ENCODE peak calls at places on chromosomes 13 and 19, in six cellular contexts. One of them, this sample, is unnamed.

GRCh38 chr19:45958763-45959516 is 14.7 kb downstream of the NOVA2 start:
- DNase-seq in NCI-H146: no peak
- DNase-seq in AG04450: no peak
- DNase-seq in NCI-H2081: no peak
- DNase-seq in T-helper 2 cell treated with Interferon-gamma antibody and Interleukin-4, amounts not matched to agents 5 μg/mL and 100 μg/mL, for 36 hours: no peak
- DNase-seq in left kidney: no peak
- DNase-seq in this sample: peak

GRCh38 chr13:41675306-41675705 is 218.0 kb downstream of the RGCC start:
- DNase-seq in left kidney: no peak
- DNase-seq in NCI-H146: no peak
- DNase-seq in T-helper 2 cell treated with Interferon-gamma antibody and Interleukin-4, amounts not matched to agents 5 μg/mL and 100 μg/mL, for 36 hours: no peak
- DNase-seq in NCI-H2081: no peak
- DNase-seq in AG04450: no peak
- DNase-seq in this sample: no peak

GRCh38 chr19:816500-816857 is 5.3 kb downstream of the PLPPR3 start:
- DNase-seq in AG04450: no peak
- DNase-seq in NCI-H2081: no peak
- DNase-seq in left kidney: no peak
- DNase-seq in T-helper 2 cell treated with Interferon-gamma antibody and Interleukin-4, amounts not matched to agents 5 μg/mL and 100 μg/mL, for 36 hours: no peak
- DNase-seq in NCI-H146: no peak
- DNase-seq in this sample: no peak

GRCh38 chr19:19746286-19747213 is 13.6 kb upstream of the ZNF14 start:
- DNase-seq in T-helper 2 cell treated with Interferon-gamma antibody and Interleukin-4, amounts not matched to agents 5 μg/mL and 100 μg/mL, for 36 hours: no peak
- DNase-seq in NCI-H2081: no peak
- DNase-seq in AG04450: no peak
- DNase-seq in NCI-H146: no peak
- DNase-seq in left kidney: no peak
- DNase-seq in this sample: no peak

GRCh38 chr13:35549481-35549880 is 73.0 kb upstream of the MAB21L1 start:
- DNase-seq in NCI-H2081: no peak
- DNase-seq in left kidney: no peak
- DNase-seq in AG04450: no peak
- DNase-seq in T-helper 2 cell treated with Interferon-gamma antibody and Interleukin-4, amounts not matched to agents 5 μg/mL and 100 μg/mL, for 36 hours: no peak
- DNase-seq in NCI-H146: no peak
- DNase-seq in this sample: peak

GRCh38 chr13:99215466-99215865 is 14.8 kb downstream of the UBAC2 start:
- DNase-seq in NCI-H2081: no peak
- DNase-seq in AG04450: no peak
- DNase-seq in T-helper 2 cell treated with Interferon-gamma antibody and Interleukin-4, amounts not matched to agents 5 μg/mL and 100 μg/mL, for 36 hours: peak
- DNase-seq in NCI-H146: no peak
- DNase-seq in left kidney: no peak
- DNase-seq in this sample: no peak

GRCh38 chr19:11382898-11383705 is 1.0 kb downstream of the EPOR start:
- DNase-seq in left kidney: peak
- DNase-seq in NCI-H146: peak
- DNase-seq in NCI-H2081: no peak
- DNase-seq in T-helper 2 cell treated with Interferon-gamma antibody and Interleukin-4, amounts not matched to agents 5 μg/mL and 100 μg/mL, for 36 hours: peak
- DNase-seq in AG04450: no peak
- DNase-seq in this sample: peak

GRCh38 chr13:49292742-49293498 is 45.2 kb downstream of the CDADC1 start:
- DNase-seq in T-helper 2 cell treated with Interferon-gamma antibody and Interleukin-4, amounts not matched to agents 5 μg/mL and 100 μg/mL, for 36 hours: no peak
- DNase-seq in AG04450: peak
- DNase-seq in NCI-H2081: peak
- DNase-seq in NCI-H146: peak
- DNase-seq in left kidney: peak
- DNase-seq in this sample: peak

GRCh38 chr19:4051175-4052101 is 15.3 kb downstream of the ZBTB7A start:
- DNase-seq in NCI-H2081: no peak
- DNase-seq in T-helper 2 cell treated with Interferon-gamma antibody and Interleukin-4, amounts not matched to agents 5 μg/mL and 100 μg/mL, for 36 hours: peak
- DNase-seq in left kidney: no peak
- DNase-seq in NCI-H146: no peak
- DNase-seq in AG04450: no peak
- DNase-seq in this sample: peak

GRCh38 chr19:17751103-17751911 is at the start of gene FCHO1:
- DNase-seq in T-helper 2 cell treated with Interferon-gamma antibody and Interleukin-4, amounts not matched to agents 5 μg/mL and 100 μg/mL, for 36 hours: peak
- DNase-seq in left kidney: no peak
- DNase-seq in NCI-H146: no peak
- DNase-seq in NCI-H2081: no peak
- DNase-seq in AG04450: no peak
- DNase-seq in this sample: no peak

GRCh38 chr13:100240109-100240779 is 151.4 kb downstream of the PCCA start:
- DNase-seq in AG04450: no peak
- DNase-seq in T-helper 2 cell treated with Interferon-gamma antibody and Interleukin-4, amounts not matched to agents 5 μg/mL and 100 μg/mL, for 36 hours: no peak
- DNase-seq in NCI-H146: peak
- DNase-seq in NCI-H2081: no peak
- DNase-seq in left kidney: no peak
- DNase-seq in this sample: no peak

GRCh38 chr19:45569619-45570421 is 14.8 kb downstream of the OPA3 start:
- DNase-seq in left kidney: peak
- DNase-seq in NCI-H146: peak
- DNase-seq in NCI-H2081: no peak
- DNase-seq in T-helper 2 cell treated with Interferon-gamma antibody and Interleukin-4, amounts not matched to agents 5 μg/mL and 100 μg/mL, for 36 hours: peak
- DNase-seq in AG04450: no peak
- DNase-seq in this sample: peak

GRCh38 chr13:99656092-99656745 is 154.9 kb downstream of the TM9SF2 start:
- DNase-seq in AG04450: peak
- DNase-seq in NCI-H2081: peak
- DNase-seq in T-helper 2 cell treated with Interferon-gamma antibody and Interleukin-4, amounts not matched to agents 5 μg/mL and 100 μg/mL, for 36 hours: peak
- DNase-seq in left kidney: peak
- DNase-seq in NCI-H146: peak
- DNase-seq in this sample: peak